ENCODE peak calls at places on chromosomes 2 and 18, in four cellular contexts. I is adrenal gland, T is caudate nucleus, H is coronary artery. K is an unnamed sample.

GRCh38 chr2:72613931-72614330 is 211.9 kb downstream of the EXOC6B start:
- DNase-seq in I (no peak), T (no peak), H (no peak), K (no peak)

GRCh38 chr2:224104668-224105386 is 65.7 kb upstream of the SERPINE2 start:
- DNase-seq in H (no peak), I (no peak), T (no peak), K (no peak)

GRCh38 chr2:39275016-39275415 is 31.2 kb upstream of the CDKL4 start:
- DNase-seq in T (no peak), I (no peak), H (no peak), K (peak; percentile 29)

GRCh38 chr2:7792031-7792651 is 874.9 kb downstream of the RNF144A start:
- DNase-seq in H (no peak), T (no peak), I (peak; percentile 41), K (no peak)

GRCh38 chr2:111673526-111673925 is 210.5 kb downstream of the ANAPC1 start:
- DNase-seq in T (no peak), H (peak; percentile 61), I (no peak), K (no peak)

GRCh38 chr2:229835601-229836283 is 86.1 kb downstream of the TRIP12 start:
- DNase-seq in I (no peak), H (no peak), T (no peak), K (no peak)

GRCh38 chr2:10500601-10501361 is 52.7 kb upstream of the ODC1 start:
- DNase-seq in I (peak; percentile 16), T (no peak), H (peak; percentile 62), K (no peak)

GRCh38 chr18:76524900-76525698 is 30.1 kb upstream of the ZNF516 start:
- DNase-seq in I (no peak), T (no peak), H (no peak), K (no peak)

GRCh38 chr18:64119916-64120315 is 29.0 kb downstream of the LINC00305 start:
- DNase-seq in T (no peak), I (no peak), H (no peak), K (no peak)

GRCh38 chr18:7234061-7234460 is 3.2 kb downstream of the LRRC30 start:
- DNase-seq in T (no peak), H (no peak), I (no peak), K (no peak)

GRCh38 chr18:76436342-76436741 is 58.7 kb downstream of the ZNF516 start:
- DNase-seq in T (no peak), I (peak; percentile 12), H (no peak), K (no peak)

GRCh38 chr2:33681333-33681732 is 82.2 kb upstream of the FAM98A start:
- DNase-seq in I (no peak), T (no peak), H (no peak), K (no peak)

GRCh38 chr2:139769633-139770032 is 989.4 kb upstream of the NXPH2 start:
- DNase-seq in I (no peak), T (no peak), H (no peak), K (no peak)

GRCh38 chr18:31546476-31546875 is 45.2 kb upstream of the TTR start:
- DNase-seq in I (no peak), T (no peak), H (no peak), K (no peak)

GRCh38 chr2:130834091-130834922 is 2.4 kb upstream of the ARHGEF4 start:
- DNase-seq in T (no peak), I (no peak), H (no peak), K (no peak)

GRCh38 chr18:59993560-59993959 is 93.8 kb downstream of the PMAIP1 start:
- DNase-seq in H (no peak), I (no peak), T (no peak), K (no peak)

GRCh38 chr2:55168221-55169154 is 63.6 kb downstream of the CLHC1 start:
- DNase-seq in H (no peak), I (peak; percentile 70), T (no peak), K (no peak)

GRCh38 chr18:44035554-44035953 is 645.1 kb upstream of the SETBP1 start:
- DNase-seq in I (no peak), T (no peak), H (no peak), K (no peak)

GRCh38 chr2:164890533-164890932 is 48.9 kb upstream of the COBLL1 start:
- DNase-seq in H (no peak), T (no peak), I (no peak), K (no peak)

GRCh38 chr2:182650704-182651103 is 65.4 kb upstream of the DNAJC10 start:
- DNase-seq in H (no peak), T (no peak), I (no peak), K (no peak)

GRCh38 chr2:200383380-200384110 is 77.1 kb downstream of the SPATS2L start:
- DNase-seq in I (no peak), H (no peak), T (no peak), K (no peak)

GRCh38 chr2:65654496-65654895 is 222.1 kb upstream of the SPRED2 start:
- DNase-seq in T (no peak), H (no peak), I (no peak), K (no peak)

GRCh38 chr18:46761054-46761769 is 4.4 kb upstream of the ST8SIA5 start:
- DNase-seq in H (no peak), I (no peak), T (no peak), K (no peak)

GRCh38 chr2:75065402-75066008 is 107.1 kb downstream of the POLE4 start:
- DNase-seq in H (no peak), T (no peak), I (no peak), K (no peak)

GRCh38 chr2:178190938-178191910 is 3.1 kb upstream of the OSBPL6 start:
- DNase-seq in H (no peak), T (no peak), I (no peak), K (no peak)

GRCh38 chr2:113720167-113720566 is 36.3 kb downstream of the SLC35F5 start:
- DNase-seq in T (no peak), I (no peak), H (no peak), K (no peak)

GRCh38 chr2:33391582-33392255 is 84.7 kb upstream of the RASGRP3 start:
- DNase-seq in I (no peak), T (no peak), H (no peak), K (no peak)

DNA sequence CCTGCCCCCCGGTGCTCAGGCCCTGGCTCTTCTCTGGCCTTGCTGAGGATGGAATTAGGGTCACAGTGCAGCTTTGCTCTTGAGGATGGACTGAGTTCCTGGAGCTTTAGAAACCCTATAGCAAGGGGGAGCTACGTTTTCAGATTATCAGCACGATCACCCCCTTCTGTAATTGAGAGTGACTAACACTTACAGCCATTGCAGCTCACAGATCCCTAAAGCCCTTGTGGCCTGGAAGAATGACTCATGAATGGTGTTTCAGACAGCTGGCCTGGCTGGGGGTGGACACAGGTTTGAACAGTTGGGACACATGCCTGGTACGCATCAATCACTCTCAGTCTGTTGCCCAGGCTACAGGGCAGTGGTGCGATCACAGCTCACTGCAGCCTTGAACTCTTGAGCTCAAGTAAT is 79.7 kb upstream of the IGFBP5 start:
- DNase-seq in H (peak; percentile 88), T (no peak), I (peak; percentile 89), K (peak; percentile 64)
- H3K27ac ChIP-seq in H (peak overlapping the region; percentile 86), T (no peak overlapping the region), I (peak overlapping the region; percentile 75), K (no peak overlapping the region)

GRCh38 chr18:55743701-55744100 is 155.7 kb upstream of the TCF4 start:
- DNase-seq in I (no peak), T (no peak), H (no peak), K (no peak)

GRCh38 chr18:55753643-55754255 is 165.8 kb upstream of the TCF4 start:
- DNase-seq in I (no peak), H (no peak), T (no peak), K (peak; percentile 84)

GRCh38 chr18:55743133-55743532 is 155.1 kb upstream of the TCF4 start:
- DNase-seq in I (no peak), T (no peak), H (no peak), K (no peak)

GRCh38 chr18:55751476-55751875 is 163.5 kb upstream of the TCF4 start:
- DNase-seq in H (no peak), I (no peak), T (no peak), K (no peak)

GRCh38 chr18:55748227-55748738 is 160.3 kb upstream of the TCF4 start:
- DNase-seq in H (no peak), I (no peak), T (no peak), K (no peak)
- H3K27ac ChIP-seq in H (no peak overlapping the region), I (no peak overlapping the region), T (no peak overlapping the region), K (no peak overlapping the region)

GRCh38 chr2:43436431-43436830 is 159.4 kb downstream of the THADA start:
- DNase-seq in I (no peak), T (no peak), H (no peak), K (no peak)
- H3K27ac ChIP-seq in I (no peak overlapping the region), T (no peak overlapping the region), H (no peak overlapping the region), K (no peak overlapping the region)

DNA sequence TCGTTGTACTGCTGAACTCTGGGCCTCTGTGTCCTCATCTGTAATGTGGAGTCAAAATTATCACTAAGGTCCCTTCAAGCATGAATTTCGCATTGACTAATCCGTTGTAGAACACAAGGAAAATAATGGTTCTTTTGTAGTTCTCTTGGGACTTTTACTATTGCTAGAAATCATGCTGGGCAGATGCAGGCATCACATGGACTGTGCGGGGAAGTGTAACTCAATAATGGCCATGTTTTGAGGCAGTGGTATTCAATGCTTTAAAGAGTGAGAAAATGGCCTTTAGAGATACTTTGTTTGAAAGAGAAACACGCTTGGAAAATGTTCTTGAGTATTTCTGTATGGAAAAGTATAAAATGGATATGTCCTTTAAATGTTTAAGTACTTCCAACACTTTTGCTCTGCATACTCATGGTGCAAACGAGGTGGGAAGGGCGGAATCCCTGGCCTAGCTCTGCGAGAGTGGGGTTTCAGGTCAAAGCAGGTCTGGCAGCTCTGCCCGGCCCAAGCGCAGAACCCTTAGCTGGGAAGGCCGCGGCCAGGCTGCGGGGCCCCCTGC is 117.3 kb upstream of the MSTN start:
- DNase-seq in T (no peak), H (no peak), I (no peak), K (no peak)
- H3K27ac ChIP-seq in T (peak overlapping the region; percentile 96), H (peak overlapping the region; percentile 86), I (peak overlapping the region; percentile 72), K (no peak overlapping the region)

GRCh38 chr2:30293303-30293912 is 62.1 kb downstream of the LBH start:
- DNase-seq in I (no peak), T (no peak), H (no peak), K (peak; percentile 85)
- H3K27ac ChIP-seq in I (no peak overlapping the region), T (no peak overlapping the region), H (no peak overlapping the region), K (peak overlapping the region; percentile 29)